ENCODE peak calls at places on chromosome 11, in five cellular contexts. Q, S, T, W and C are unnamed samples.

GRCh38 chr11:2301631-2302272 is at the start of the genes C11orf21 and TSPAN32:
- DNase-seq in Q (no peak), S (peak), T (no peak), W (peak), C (no peak)

GRCh38 chr11:46979358-46979757 is 42.8 kb downstream of the CSTPP1 start:
- DNase-seq in Q (no peak), S (no peak), T (no peak), W (no peak), C (no peak)

GRCh38 chr11:10044618-10045017 is 249.4 kb downstream of the SBF2 start:
- DNase-seq in Q (peak), S (peak), T (no peak), W (peak), C (no peak)

GRCh38 chr11:32184057-32185055 is 93.5 kb downstream of the RCN1 start:
- DNase-seq in Q (no peak), S (no peak), T (no peak), W (no peak), C (no peak)

GRCh38 chr11:109039611-109040010 is 374.7 kb downstream of the DDX10 start:
- DNase-seq in Q (no peak), S (peak), T (no peak), W (no peak), C (no peak)

GRCh38 chr11:108873305-108873704 is 208.4 kb downstream of the DDX10 start:
- DNase-seq in Q (no peak), S (peak), T (no peak), W (peak), C (no peak)

GRCh38 chr11:15493921-15494630 is 379.4 kb downstream of the INSC start:
- DNase-seq in Q (no peak), S (peak), T (no peak), W (no peak), C (no peak)

GRCh38 chr11:30165652-30166051 is 65.2 kb upstream of the FSHB start:
- DNase-seq in Q (no peak), S (no peak), T (no peak), W (no peak), C (no peak)

GRCh38 chr11:120339394-120339890 is 3.2 kb downstream of the ARHGEF12 start:
- DNase-seq in Q (peak), S (peak), T (no peak), W (peak), C (no peak)

GRCh38 chr11:95301497-95301896 is 70.5 kb upstream of the SESN3 start:
- DNase-seq in Q (no peak), S (peak), T (no peak), W (peak), C (no peak)

GRCh38 chr11:103395612-103396011 is 286.4 kb downstream of the DYNC2H1 start:
- DNase-seq in Q (peak), S (peak), T (peak), W (peak), C (no peak)

GRCh38 chr11:117919326-117920275 is 9.6 kb downstream of the TMPRSS13 start:
- DNase-seq in Q (no peak), S (no peak), T (no peak), W (no peak), C (no peak)

GRCh38 chr11:86955111-86955673 is at the start of gene FZD4:
- DNase-seq in Q (peak), S (peak), T (no peak), W (peak), C (peak)

GRCh38 chr11:29184939-29185890 is 831.6 kb downstream of the KCNA4 start:
- DNase-seq in Q (no peak), S (peak), T (peak), W (peak), C (no peak)

GRCh38 chr11:57339305-57339704 is 1.2 kb downstream of the P2RX3 start:
- DNase-seq in Q (no peak), S (no peak), T (no peak), W (no peak), C (no peak)

GRCh38 chr11:7490054-7490453 is 4.7 kb downstream of the OLFML1 start:
- DNase-seq in Q (no peak), S (peak), T (no peak), W (peak), C (no peak)

GRCh38 chr11:119538748-119539147 is 115.8 kb upstream of the THY1 start:
- DNase-seq in Q (no peak), S (no peak), T (no peak), W (peak), C (peak)

GRCh38 chr11:130611791-130612251 is 163.4 kb downstream of the ADAMTS15 start:
- DNase-seq in Q (no peak), S (peak), T (peak), W (peak), C (no peak)

GRCh38 chr11:83072689-83073242 is 1.1 kb upstream of the RAB30 start:
- DNase-seq in Q (no peak), S (no peak), T (no peak), W (no peak), C (no peak)

GRCh38 chr11:101880208-101880607 is 34.6 kb upstream of the CEP126 start:
- DNase-seq in Q (peak), S (peak), T (no peak), W (peak), C (no peak)
- TF ChIP-seq CTCF in Q (peak), S (peak), T (peak), W (peak), C (no peak)

GRCh38 chr11:77411717-77412441 is 62.0 kb downstream of the PAK1 start:
- DNase-seq in Q (no peak), S (peak), T (peak), W (peak), C (peak)
- H3K4me3 ChIP-seq in Q (no peak), S (peak), T (peak), W (peak), C (peak)

DNA sequence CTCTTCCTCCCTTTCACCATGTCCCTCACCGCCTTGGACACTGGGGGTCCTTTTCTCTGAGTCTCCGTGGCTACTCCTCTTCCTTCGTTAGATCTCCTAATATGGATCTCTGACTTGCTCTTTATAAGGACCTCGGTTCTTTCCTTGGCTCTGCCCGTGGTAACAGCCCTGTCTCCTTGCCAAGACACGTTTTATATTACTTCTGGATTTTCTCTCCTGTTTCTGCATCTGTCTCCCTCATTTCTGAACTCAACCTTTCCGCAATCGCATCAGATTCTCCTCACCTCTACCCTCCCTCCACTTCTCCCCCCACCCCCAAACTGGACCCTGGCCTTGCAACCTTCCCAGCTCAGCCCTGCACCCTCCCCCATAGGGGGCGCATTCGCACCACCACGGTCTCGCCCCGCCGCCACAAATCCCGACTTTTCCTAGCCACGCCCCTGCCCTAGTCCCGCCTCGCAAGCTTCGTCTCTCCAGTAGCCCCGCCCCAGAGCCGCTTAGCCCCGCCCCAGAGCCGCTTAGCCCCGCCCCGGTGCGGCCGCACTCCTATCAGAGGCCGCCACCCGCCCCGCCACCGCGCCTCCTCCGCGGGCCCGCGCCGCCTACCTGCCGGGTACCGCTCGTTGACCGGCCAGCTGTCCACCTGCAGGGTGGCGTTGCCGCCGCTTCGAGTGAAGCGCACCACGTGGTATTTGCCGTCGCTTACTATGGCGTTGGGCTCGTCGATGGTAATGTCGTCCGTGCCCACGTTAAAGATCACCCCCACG is 39.0 kb downstream of the SLC22A12 start:
- DNase-seq in Q (no peak), S (no peak), T (no peak), W (no peak), C (no peak)
- TF ChIP-seq CTCF in Q (no peak), S (no peak), T (no peak), W (no peak), C (no peak)

GRCh38 chr11:123547180-123547579 is 107.2 kb downstream of the SCN3B start:
- DNase-seq in Q (no peak), S (no peak), T (no peak), W (no peak), C (no peak)

GRCh38 chr11:123544631-123545375 is 109.6 kb downstream of the SCN3B start:
- DNase-seq in Q (no peak), S (no peak), T (no peak), W (no peak), C (no peak)

GRCh38 chr11:123546515-123546914 is 107.9 kb downstream of the SCN3B start:
- DNase-seq in Q (no peak), S (peak), T (peak), W (peak), C (no peak)

GRCh38 chr11:123545726-123546125 is 108.7 kb downstream of the SCN3B start:
- DNase-seq in Q (no peak), S (peak), T (no peak), W (peak), C (no peak)

GRCh38 chr11:123543796-123544195 is 110.6 kb downstream of the SCN3B start:
- DNase-seq in Q (no peak), S (peak), T (peak), W (peak), C (no peak)
- H3K4me3 ChIP-seq in Q (no peak), S (no peak), T (no peak), W (no peak), C (no peak)

GRCh38 chr11:88307749-88308425 is 29.6 kb downstream of the CTSC start:
- DNase-seq in Q (no peak), S (no peak), T (no peak), W (no peak), C (no peak)

GRCh38 chr11:88308576-88308975 is 29.0 kb downstream of the CTSC start:
- DNase-seq in Q (no peak), S (no peak), T (no peak), W (no peak), C (no peak)

GRCh38 chr11:88304352-88304751 is 33.2 kb downstream of the CTSC start:
- DNase-seq in Q (no peak), S (no peak), T (no peak), W (no peak), C (no peak)

GRCh38 chr11:88305430-88305829 is 32.1 kb downstream of the CTSC start:
- DNase-seq in Q (no peak), S (no peak), T (no peak), W (no peak), C (no peak)

GRCh38 chr11:88306785-88307184 is 30.8 kb downstream of the CTSC start:
- DNase-seq in Q (no peak), S (no peak), T (no peak), W (no peak), C (no peak)
- TF ChIP-seq CTCF in Q (no peak), S (no peak), T (no peak), W (no peak), C (no peak)

DNA sequence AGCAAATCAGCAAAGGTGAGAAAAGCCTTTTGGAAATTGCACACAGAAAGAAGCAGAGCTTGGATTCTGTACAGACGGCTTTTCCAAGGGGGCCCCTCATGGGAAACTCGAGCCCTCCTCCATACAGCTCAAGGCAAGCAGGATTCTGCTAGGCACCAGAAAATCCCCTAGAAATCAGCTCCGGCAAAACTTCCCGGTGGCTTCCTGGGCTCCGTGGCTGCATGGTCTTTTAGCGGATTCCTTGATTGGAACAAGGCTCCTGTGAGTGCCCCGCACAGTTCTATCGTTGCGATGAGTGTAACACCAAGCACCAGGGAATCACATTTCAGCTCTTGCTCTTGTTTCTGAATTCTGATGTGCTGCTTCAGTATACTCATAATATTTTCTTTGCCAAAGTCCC is 494.3 kb downstream of the DLG2 start:
- DNase-seq in Q (no peak), S (peak), T (no peak), W (no peak), C (no peak)
- H3K4me3 ChIP-seq in Q (no peak), S (no peak), T (no peak), W (no peak), C (no peak)

GRCh38 chr11:67698247-67698646 is 23.8 kb upstream of the ALDH3B2 start:
- DNase-seq in Q (no peak), S (no peak), T (no peak), W (no peak), C (no peak)
- TF ChIP-seq CTCF in Q (no peak), S (no peak), T (no peak), W (peak), C (no peak)

GRCh38 chr11:75497788-75498404 is 27.8 kb downstream of the GDPD5 start:
- DNase-seq in Q (no peak), S (no peak), T (no peak), W (no peak), C (no peak)

GRCh38 chr11:75502138-75502537 is 23.6 kb downstream of the GDPD5 start:
- DNase-seq in Q (no peak), S (no peak), T (no peak), W (no peak), C (no peak)

GRCh38 chr11:75500742-75501141 is 25.0 kb downstream of the GDPD5 start:
- DNase-seq in Q (no peak), S (no peak), T (no peak), W (no peak), C (no peak)

GRCh38 chr11:75498556-75499255 is 27.0 kb downstream of the GDPD5 start:
- DNase-seq in Q (peak), S (peak), T (no peak), W (peak), C (no peak)

GRCh38 chr11:75499423-75500305 is 26.1 kb downstream of the GDPD5 start:
- DNase-seq in Q (peak), S (peak), T (peak), W (peak), C (peak)
- H3K4me3 ChIP-seq in Q (no peak), S (no peak), T (no peak), W (no peak), C (no peak)

DNA sequence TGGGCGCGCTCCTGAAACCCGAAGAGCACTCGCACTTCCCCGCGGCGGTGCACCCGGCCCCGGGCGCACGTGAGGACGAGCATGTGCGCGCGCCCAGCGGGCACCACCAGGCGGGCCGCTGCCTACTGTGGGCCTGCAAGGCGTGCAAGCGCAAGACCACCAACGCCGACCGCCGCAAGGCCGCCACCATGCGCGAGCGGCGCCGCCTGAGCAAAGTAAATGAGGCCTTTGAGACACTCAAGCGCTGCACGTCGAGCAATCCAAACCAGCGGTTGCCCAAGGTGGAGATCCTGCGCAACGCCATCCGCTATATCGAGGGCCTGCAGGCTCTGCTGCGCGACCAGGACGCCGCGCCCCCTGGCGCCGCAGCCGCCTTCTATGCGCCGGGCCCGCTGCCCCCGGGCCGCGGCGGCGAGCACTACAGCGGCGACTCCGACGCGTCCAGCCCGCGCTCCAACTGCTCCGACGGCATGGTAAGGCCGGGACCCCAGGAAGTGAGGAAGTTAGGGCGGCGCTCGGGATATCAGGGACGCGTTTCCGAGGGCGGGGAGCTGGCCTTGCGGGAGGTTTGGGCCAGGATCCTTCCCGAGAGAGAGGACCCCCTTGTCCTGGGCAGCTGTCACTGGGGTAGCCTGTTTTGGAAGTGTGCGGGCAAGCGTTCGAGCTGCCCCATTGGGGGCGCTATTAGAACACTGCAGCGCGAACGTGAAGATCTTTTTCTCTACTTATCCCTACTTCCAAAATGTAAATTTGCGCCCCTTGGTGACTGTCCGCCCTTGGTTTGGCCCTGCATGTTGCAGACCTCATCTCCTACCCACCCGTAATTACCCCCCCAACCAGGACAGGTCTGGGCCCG is 797 bp downstream of the MYOD1 start:
- DNase-seq in Q (no peak), S (peak), T (no peak), W (no peak), C (no peak)
- TF ChIP-seq CTCF in Q (no peak), S (no peak), T (no peak), W (peak), C (no peak)